ENCODE peak calls at places on chromosomes 13 and 19, in nine cellular contexts. Y is transverse colon, X is GM12878, C is H1, E is stomach, D is HepG2, W is upper lobe of left lung, G is sigmoid colon, T is K562. K is an unnamed sample.
A peak's percentile ranks its signal among the peaks of the same experiment; 100 is the strongest.

GRCh38 chr13:25330541-25330940 is 29.1 kb downstream of the NUP58 start:
- DNase-seq in Y (no peak), X (no peak), C (no peak), E (no peak), D (no peak), W (no peak), G (no peak), T (no peak), K (no peak)

GRCh38 chr13:19818223-19818842 is 35.6 kb upstream of the PSPC1 start:
- DNase-seq in Y (peak; percentile 19), X (no peak), C (peak; percentile 77), E (peak; percentile 45), D (peak; percentile 4), W (peak; percentile 96), G (no peak), T (peak; percentile 28), K (no peak)

GRCh38 chr13:21071894-21072293 is 10.5 kb upstream of the LATS2 start:
- DNase-seq in Y (no peak), X (no peak), C (no peak), E (no peak), D (no peak), W (no peak), G (no peak), T (no peak), K (no peak)

GRCh38 chr13:68170961-68171360 is 940.8 kb upstream of the PCDH9 start:
- DNase-seq in Y (no peak), X (no peak), C (no peak), E (no peak), D (no peak), W (peak; percentile 72), G (no peak), T (no peak), K (no peak)

GRCh38 chr13:57075588-57075987 is 65.1 kb upstream of the PRR20A start:
- DNase-seq in Y (no peak), X (no peak), C (no peak), E (no peak), D (no peak), W (no peak), G (no peak), T (no peak), K (no peak)

GRCh38 chr13:31154939-31155338 is 6.8 kb downstream of the HSPH1 start:
- DNase-seq in Y (no peak), X (no peak), C (no peak), E (no peak), D (no peak), W (no peak), G (no peak), T (no peak), K (no peak)

GRCh38 chr13:106373304-106373988 is 162.0 kb downstream of the EFNB2 start:
- DNase-seq in Y (no peak), X (no peak), C (no peak), E (no peak), D (no peak), W (no peak), G (no peak), T (no peak), K (no peak)

GRCh38 chr13:99083976-99084375 is 106.1 kb upstream of the DOCK9 start:
- DNase-seq in Y (no peak), X (no peak), C (no peak), E (no peak), D (no peak), W (no peak), G (no peak), T (no peak), K (no peak)

GRCh38 chr19:53157601-53158000 is 1.3 kb downstream of the ZNF347 start:
- DNase-seq in Y (no peak), X (no peak), C (no peak), E (no peak), D (no peak), W (no peak), G (no peak), T (no peak), K (no peak)

GRCh38 chr13:109816979-109817275 is 30.5 kb upstream of the IRS2 start:
- DNase-seq in Y (no peak), X (no peak), C (no peak), E (no peak), D (no peak), W (no peak), G (no peak), T (no peak), K (no peak)

GRCh38 chr19:44767295-44768180 is 10.2 kb upstream of the CBLC start:
- DNase-seq in Y (no peak), X (no peak), C (no peak), E (no peak), D (no peak), W (no peak), G (no peak), T (no peak), K (no peak)

GRCh38 chr13:94112227-94112626 is 367.3 kb downstream of the DCT start:
- DNase-seq in Y (no peak), X (no peak), C (no peak), E (no peak), D (peak; percentile 28), W (no peak), G (no peak), T (no peak), K (no peak)

GRCh38 chr13:97274782-97275252 is 52.7 kb downstream of the MBNL2 start:
- DNase-seq in Y (no peak), X (no peak), C (no peak), E (no peak), D (peak; percentile 93), W (no peak), G (no peak), T (no peak), K (no peak)

DNA sequence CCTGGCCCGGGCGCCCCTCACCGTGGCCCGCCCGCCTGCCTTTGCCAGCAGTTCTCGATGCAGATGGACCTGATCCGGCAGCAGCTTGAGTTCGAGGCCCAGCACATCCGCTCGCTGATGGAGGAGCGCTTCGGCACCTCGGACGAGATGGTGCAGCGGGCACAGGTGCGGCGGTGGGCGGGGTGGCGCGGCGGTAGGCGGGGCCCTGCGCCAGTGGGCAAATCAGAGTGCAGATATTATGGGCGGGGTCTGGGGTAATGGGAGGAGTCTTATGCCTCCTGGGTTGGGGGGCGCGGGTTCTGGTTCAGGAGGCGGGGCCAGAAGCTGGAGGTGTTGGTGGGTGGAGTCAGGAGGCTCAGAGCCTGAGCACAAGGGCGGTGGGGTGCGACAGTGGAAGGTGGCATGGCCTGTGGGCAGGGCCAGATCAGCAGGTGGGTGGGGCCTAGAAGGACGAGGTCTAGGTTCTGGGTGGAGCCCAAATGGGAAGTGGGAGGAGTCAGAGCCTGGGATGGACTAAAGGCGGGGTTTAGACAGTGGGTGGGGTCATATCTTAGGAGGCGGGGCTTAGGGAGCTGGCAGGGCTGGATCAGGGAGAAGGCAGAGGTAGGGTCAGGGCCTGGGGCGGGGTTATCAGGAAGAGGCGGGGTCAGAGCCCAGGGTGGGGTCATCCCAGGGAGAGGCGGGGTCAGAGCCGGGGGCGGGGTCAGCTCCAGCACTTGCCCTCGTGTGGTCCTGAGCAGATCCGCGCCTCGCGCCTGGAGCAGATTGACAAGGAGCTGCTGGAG is 5.6 kb downstream of the APC2 start:
- DNase-seq in Y (peak; percentile 83), X (no peak), C (peak; percentile 90), E (peak; percentile 67), D (peak; percentile 76), W (peak; percentile 88), G (no peak), T (peak; percentile 98), K (no peak)
- TF ChIP-seq EP300 in Y (no peak), X (no peak), C (no peak), E (no peak), D (no peak), W (no peak), G (no peak), T (no peak), K (no peak)

GRCh38 chr13:51849145-51850101 is 4.4 kb upstream of the TMEM272 start:
- DNase-seq in Y (no peak), X (no peak), C (peak; percentile 67), E (no peak), D (peak; percentile 22), W (no peak), G (no peak), T (peak; percentile 59), K (no peak)
- TF ChIP-seq POLR2A in Y (no peak), X (no peak), C (no peak), E (no peak), D (no peak), W (no peak), G (no peak), T (no peak), K (no peak)

GRCh38 chr19:47093841-47094240 is 19.7 kb downstream of the ZC3H4 start:
- DNase-seq in Y (no peak), X (no peak), C (no peak), E (no peak), D (no peak), W (no peak), G (no peak), T (no peak), K (no peak)
- TF ChIP-seq POLR2AphosphoS5 in Y (no peak), X (no peak), C (no peak), E (no peak), D (no peak), W (no peak), G (no peak), T (no peak), K (no peak)

DNA sequence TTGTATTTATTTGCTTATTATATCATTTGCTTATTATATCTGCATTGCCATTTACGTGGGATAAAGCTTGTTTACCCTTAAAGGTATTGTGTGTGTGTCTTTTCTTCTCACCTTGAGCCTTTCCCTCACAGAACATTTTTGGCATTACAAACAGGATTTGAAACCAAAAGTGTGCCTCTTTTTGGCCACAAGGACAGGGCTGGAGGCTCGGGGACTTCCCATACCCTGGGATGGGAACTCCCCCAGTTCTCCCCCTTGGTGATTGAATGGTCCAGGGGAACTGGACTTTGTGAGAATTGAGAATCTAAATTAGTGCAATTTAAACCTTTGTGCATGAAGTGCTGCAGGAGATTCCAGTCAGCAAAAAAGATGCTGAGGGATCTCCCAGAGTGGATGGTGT is 2.4 kb upstream of the ZNF506 start:
- DNase-seq in Y (no peak), X (peak; percentile 52), C (no peak), E (no peak), D (no peak), W (no peak), G (no peak), T (no peak), K (no peak)
- TF ChIP-seq EP300 in Y (no peak), X (no peak), C (no peak), E (no peak), D (no peak), W (no peak), G (no peak), T (no peak), K (no peak)

GRCh38 chr19:39411006-39411831 is 1.2 kb upstream of the PLEKHG2 start:
- DNase-seq in Y (peak; percentile 86), X (no peak), C (no peak), E (peak; percentile 86), D (peak; percentile 88), W (no peak), G (peak; percentile 89), T (no peak), K (peak; percentile 90)
- TF ChIP-seq POLR2A in Y (peak; percentile 87), X (peak; percentile 78), C (no peak), E (no peak), D (peak; percentile 65), W (no peak), G (peak; percentile 24), T (peak; percentile 23), K (peak; percentile 60)